ENCODE peak calls at places on chromosomes 7 and 10, in seven cellular contexts. D, Y, X, Z, N, U and B are unnamed samples.

GRCh38 chr10:130301026-130301892 is 165.1 kb downstream of the GLRX3 start:
- DNase-seq in D (peak), Y (no peak), X (peak), Z (peak), N (peak), U (no peak), B (no peak)

GRCh38 chr7:422191-422885 is 97.3 kb downstream of the PDGFA start:
- DNase-seq in D (no peak), Y (no peak), X (no peak), Z (no peak), N (no peak), U (no peak), B (no peak)

GRCh38 chr7:33039257-33039904 is 23.2 kb downstream of the NT5C3A start:
- DNase-seq in D (no peak), Y (no peak), X (peak), Z (no peak), N (peak), U (no peak), B (peak)

GRCh38 chr10:114650266-114650665 is 7.8 kb downstream of the ABLIM1 start:
- DNase-seq in D (no peak), Y (no peak), X (no peak), Z (no peak), N (no peak), U (no peak), B (no peak)

GRCh38 chr7:79876769-79877362 is 257.8 kb upstream of the GNAI1 start:
- DNase-seq in D (no peak), Y (no peak), X (no peak), Z (no peak), N (no peak), U (no peak), B (no peak)

GRCh38 chr10:44020322-44021111 is 364.4 kb downstream of the CXCL12 start:
- DNase-seq in D (no peak), Y (no peak), X (no peak), Z (no peak), N (no peak), U (no peak), B (no peak)

GRCh38 chr7:69433086-69433485 is 165.2 kb upstream of the AUTS2 start:
- DNase-seq in D (no peak), Y (no peak), X (no peak), Z (no peak), N (no peak), U (no peak), B (no peak)

GRCh38 chr10:107847620-107848019 is 683.1 kb upstream of the SORCS1 start:
- DNase-seq in D (no peak), Y (no peak), X (no peak), Z (no peak), N (peak), U (no peak), B (peak)

GRCh38 chr10:103676851-103677417 is 178.4 kb downstream of the SH3PXD2A start:
- DNase-seq in D (no peak), Y (no peak), X (no peak), Z (no peak), N (no peak), U (no peak), B (no peak)

GRCh38 chr10:74433595-74433956 is 282.6 kb downstream of the ADK start:
- DNase-seq in D (no peak), Y (no peak), X (no peak), Z (no peak), N (no peak), U (no peak), B (no peak)

GRCh38 chr7:158818325-158819213 is 10.7 kb downstream of the ESYT2 start:
- DNase-seq in D (peak), Y (peak), X (peak), Z (no peak), N (peak), U (peak), B (peak)

GRCh38 chr10:103800789-103801540 is 54.4 kb downstream of the SH3PXD2A start:
- DNase-seq in D (peak), Y (no peak), X (peak), Z (no peak), N (no peak), U (no peak), B (no peak)

GRCh38 chr7:132491546-132491945 is 84.7 kb downstream of the PLXNA4 start:
- DNase-seq in D (no peak), Y (no peak), X (no peak), Z (no peak), N (no peak), U (no peak), B (no peak)

GRCh38 chr10:30591249-30591670 is 38.3 kb downstream of the LYZL2 start:
- DNase-seq in D (no peak), Y (peak), X (peak), Z (no peak), N (peak), U (peak), B (peak)

GRCh38 chr7:155950898-155951553 is 138.8 kb upstream of the SHH start:
- DNase-seq in D (no peak), Y (peak), X (no peak), Z (no peak), N (no peak), U (no peak), B (no peak)

GRCh38 chr10:15352818-15353217 is 18.3 kb downstream of the FAM171A1 start:
- DNase-seq in D (no peak), Y (no peak), X (no peak), Z (no peak), N (no peak), U (no peak), B (no peak)

GRCh38 chr7:150325110-150325611 is 1.8 kb upstream of the ACTR3C start:
- DNase-seq in D (no peak), Y (no peak), X (no peak), Z (no peak), N (no peak), U (no peak), B (no peak)

GRCh38 chr10:23412223-23412622 is 26.7 kb upstream of the OTUD1 start:
- DNase-seq in D (no peak), Y (peak), X (peak), Z (no peak), N (no peak), U (no peak), B (no peak)

GRCh38 chr7:151837285-151838042 is 39.5 kb downstream of the PRKAG2 start:
- DNase-seq in D (no peak), Y (no peak), X (no peak), Z (no peak), N (no peak), U (no peak), B (no peak)

GRCh38 chr10:88154596-88155250 is 291.3 kb downstream of the PTEN start:
- DNase-seq in D (no peak), Y (no peak), X (no peak), Z (no peak), N (no peak), U (no peak), B (no peak)

GRCh38 chr10:28381903-28382347 is 79.1 kb upstream of the MPP7 start:
- DNase-seq in D (peak), Y (peak), X (peak), Z (no peak), N (peak), U (peak), B (peak)

GRCh38 chr10:24694086-24694485 is 29.6 kb downstream of the ARHGAP21 start:
- DNase-seq in D (no peak), Y (no peak), X (no peak), Z (no peak), N (no peak), U (no peak), B (no peak)

GRCh38 chr7:157650801-157651200 is 314.0 kb downstream of the DNAJB6 start:
- DNase-seq in D (no peak), Y (no peak), X (no peak), Z (no peak), N (no peak), U (no peak), B (no peak)

GRCh38 chr7:44338600-44338999 is 13.2 kb upstream of the CAMK2B start:
- DNase-seq in D (no peak), Y (no peak), X (no peak), Z (no peak), N (peak), U (no peak), B (peak)

GRCh38 chr7:79050592-79050991 is 402.9 kb downstream of the MAGI2 start:
- DNase-seq in D (no peak), Y (no peak), X (no peak), Z (no peak), N (no peak), U (peak), B (no peak)

GRCh38 chr7:90274161-90274560 is 29.2 kb downstream of the CFAP69 start:
- DNase-seq in D (no peak), Y (no peak), X (no peak), Z (no peak), N (no peak), U (no peak), B (no peak)

GRCh38 chr10:75269605-75270004 is 33.8 kb upstream of the COMTD1 start:
- DNase-seq in D (no peak), Y (no peak), X (no peak), Z (no peak), N (no peak), U (no peak), B (no peak)

GRCh38 chr10:12633776-12634390 is 284.5 kb downstream of the CAMK1D start:
- DNase-seq in D (no peak), Y (no peak), X (no peak), Z (no peak), N (no peak), U (no peak), B (no peak)

GRCh38 chr7:79137942-79138341 is 315.5 kb downstream of the MAGI2 start:
- DNase-seq in D (no peak), Y (no peak), X (no peak), Z (no peak), N (no peak), U (no peak), B (no peak)

GRCh38 chr10:132442636-132443035 is 45.6 kb downstream of the PWWP2B start:
- DNase-seq in D (no peak), Y (no peak), X (no peak), Z (no peak), N (no peak), U (no peak), B (no peak)

GRCh38 chr7:157888579-157888978 is 551.8 kb downstream of the DNAJB6 start:
- DNase-seq in D (no peak), Y (no peak), X (no peak), Z (no peak), N (no peak), U (no peak), B (no peak)

GRCh38 chr7:47518827-47519226 is 63.1 kb downstream of the TNS3 start:
- DNase-seq in D (no peak), Y (no peak), X (no peak), Z (no peak), N (no peak), U (no peak), B (no peak)

GRCh38 chr10:71553371-71553900 is 156.7 kb downstream of the CDH23 start:
- DNase-seq in D (no peak), Y (no peak), X (no peak), Z (no peak), N (no peak), U (no peak), B (no peak)

GRCh38 chr7:18906901-18907300 is 210.5 kb downstream of the TWIST1 start:
- DNase-seq in D (no peak), Y (no peak), X (no peak), Z (no peak), N (no peak), U (no peak), B (no peak)

GRCh38 chr7:155153676-155154075 is 83.6 kb downstream of the HTR5A start:
- DNase-seq in D (no peak), Y (no peak), X (no peak), Z (no peak), N (no peak), U (no peak), B (no peak)

GRCh38 chr10:94429049-94429707 is 26.8 kb downstream of the TBC1D12 start:
- DNase-seq in D (no peak), Y (no peak), X (no peak), Z (no peak), N (no peak), U (no peak), B (no peak)

GRCh38 chr10:33413093-33413442 is 78.6 kb upstream of the NRP1 start:
- DNase-seq in D (no peak), Y (no peak), X (no peak), Z (no peak), N (no peak), U (no peak), B (no peak)

GRCh38 chr10:131277278-131277677 is 34.2 kb downstream of the TCERG1L start:
- DNase-seq in D (no peak), Y (no peak), X (no peak), Z (no peak), N (no peak), U (no peak), B (no peak)